ENCODE peak calls at places on chromosomes 3 and 15, in seven cellular contexts. Q, H, O, C, D, B and Z are unnamed samples. For H3K4me1, the result is how much of the 10 kb centered on the place peaks cover.

GRCh38 chr15:77022646-77023575 is 28.0 kb downstream of the PSTPIP1 start:
- DNase-seq in C (no peak), D (no peak), O (no peak), B (peak), Q (no peak), H (no peak), Z (no peak)

GRCh38 chr3:52012699-52013098 is 17.0 kb upstream of the RPL29 start:
- DNase-seq in B (no peak), O (no peak), Q (no peak), D (no peak), C (no peak), H (no peak), Z (no peak)

GRCh38 chr3:156604064-156604641 is 49.2 kb upstream of the SSR3 start:
- DNase-seq in C (no peak), D (no peak), Q (no peak), O (no peak), H (no peak), B (no peak), Z (no peak)

GRCh38 chr3:170322501-170323328 is 34.8 kb upstream of the SKIL start:
- DNase-seq in H (no peak), C (no peak), O (no peak), D (no peak), B (no peak), Q (no peak), Z (no peak)

GRCh38 chr3:67018789-67019525 is 20.9 kb downstream of the KBTBD8 start:
- DNase-seq in D (no peak), Q (no peak), C (no peak), O (no peak), B (no peak), H (no peak), Z (no peak)

GRCh38 chr3:46677096-46677702 is 16.3 kb downstream of the ALS2CL start:
- DNase-seq in O (no peak), D (no peak), Q (no peak), H (peak), B (no peak), C (no peak), Z (peak)

GRCh38 chr15:70617076-70617910 is 146.1 kb downstream of the UACA start:
- DNase-seq in B (peak), O (peak), D (peak), C (no peak), Q (no peak), H (no peak), Z (no peak)

GRCh38 chr3:5426094-5426883 is 238.8 kb downstream of the EDEM1 start:
- DNase-seq in O (peak), B (peak), C (peak), H (peak), Q (peak), D (peak), Z (peak)

GRCh38 chr3:119825820-119826219 is 43.9 kb downstream of the NR1I2 start:
- DNase-seq in C (no peak), O (peak), Q (no peak), B (no peak), H (no peak), D (peak), Z (no peak)

GRCh38 chr3:58003093-58003492 is 5.1 kb upstream of the FLNB start:
- DNase-seq in Q (no peak), B (no peak), C (no peak), D (no peak), H (no peak), O (no peak), Z (no peak)

GRCh38 chr3:40971191-40972168 is 227.8 kb upstream of the CTNNB1 start:
- DNase-seq in C (peak), B (peak), D (peak), H (peak), Q (no peak), O (peak), Z (peak)

GRCh38 chr3:8709801-8710524 is 23.6 kb upstream of the CAV3 start:
- DNase-seq in D (no peak), C (no peak), O (peak), H (no peak), Q (no peak), B (no peak), Z (no peak)

GRCh38 chr15:58438956-58439355 is 7.2 kb downstream of the LIPC start:
- DNase-seq in Q (peak), C (peak), H (peak), O (peak), B (no peak), D (peak), Z (peak)

GRCh38 chr15:26433818-26434217 is 339.0 kb downstream of the GABRB3 start:
- DNase-seq in D (no peak), B (no peak), H (no peak), C (no peak), Q (no peak), O (no peak), Z (peak)

GRCh38 chr15:26438718-26439117 is 334.1 kb downstream of the GABRB3 start:
- DNase-seq in B (no peak), H (no peak), C (no peak), D (no peak), Q (no peak), O (no peak), Z (no peak)

GRCh38 chr15:26438316-26438715 is 334.6 kb downstream of the GABRB3 start:
- DNase-seq in H (no peak), Q (peak), B (no peak), O (no peak), D (no peak), C (no peak), Z (no peak)

GRCh38 chr15:26433060-26433459 is 339.8 kb downstream of the GABRB3 start:
- DNase-seq in B (no peak), Q (no peak), D (no peak), C (no peak), O (no peak), H (no peak), Z (no peak)
- H3K4me1 ChIP-seq in B (under half), Q (under half), D (under half), C (under half), O (under half), H (under half), Z (under half)

DNA sequence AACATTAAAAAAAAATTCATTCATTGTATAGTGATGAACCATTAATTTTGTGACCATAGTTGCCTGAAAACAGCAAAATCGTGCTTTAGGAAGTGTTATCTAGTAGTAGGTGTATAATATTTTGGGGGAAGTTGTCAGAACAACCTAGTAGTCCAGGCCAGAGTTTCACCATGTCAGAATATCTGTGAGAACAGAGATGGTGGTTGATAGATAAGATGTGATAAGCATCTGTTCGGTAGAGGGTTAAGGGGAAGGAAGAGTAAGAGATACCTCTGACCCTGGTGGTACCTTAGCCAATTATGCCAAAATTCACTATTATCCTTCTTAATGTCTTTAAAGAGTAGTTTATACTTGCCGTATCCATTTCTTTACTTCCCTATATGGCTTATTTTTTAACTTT is 113.8 kb downstream of the MITF start:
- DNase-seq in Q (no peak), H (no peak), C (no peak), O (no peak), D (no peak), B (no peak), Z (no peak)
- H3K4me1 ChIP-seq in Q (under half), H (under half), C (under half), O (under half), D (under half), B (under half), Z (under half)

GRCh38 chr3:123085293-123085949 is 18.6 kb downstream of the PDIA5 start:
- DNase-seq in C (no peak), H (no peak), Q (no peak), D (peak), O (peak), B (peak), Z (no peak)

GRCh38 chr3:123084192-123084591 is 17.4 kb downstream of the PDIA5 start:
- DNase-seq in C (no peak), O (peak), D (no peak), B (no peak), Q (no peak), H (no peak), Z (peak)

GRCh38 chr3:123086110-123086642 is 19.4 kb downstream of the PDIA5 start:
- DNase-seq in D (no peak), B (no peak), H (peak), Q (no peak), O (no peak), C (no peak), Z (no peak)

GRCh38 chr3:123083446-123084124 is 16.8 kb downstream of the PDIA5 start:
- DNase-seq in D (no peak), H (no peak), B (no peak), Q (no peak), O (no peak), C (no peak), Z (no peak)

DNA sequence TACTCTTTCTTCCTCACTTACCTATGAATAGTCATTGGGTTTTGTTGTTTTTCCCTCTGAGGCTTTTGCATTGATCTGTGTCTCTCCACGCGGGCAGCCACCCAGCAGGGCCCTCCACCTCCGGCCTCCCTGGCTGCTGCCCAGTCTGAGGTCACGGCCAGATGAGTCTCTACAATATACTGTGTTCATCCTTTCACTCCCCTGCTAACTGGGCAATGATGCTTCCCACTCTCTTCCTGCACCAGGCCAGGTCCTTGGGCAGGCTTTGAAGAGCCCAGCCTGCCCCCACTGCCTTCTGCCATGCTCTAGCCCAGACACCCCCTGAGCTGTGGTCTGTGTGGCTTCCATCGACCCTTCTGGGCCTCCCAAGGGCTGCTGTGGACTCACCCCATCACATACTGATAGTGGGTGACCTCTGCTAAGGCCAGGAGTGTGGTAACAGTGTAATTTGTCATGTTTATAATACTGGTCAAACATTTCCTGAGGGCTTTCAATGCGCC is 18.0 kb downstream of the PDIA5 start:
- DNase-seq in H (peak), C (no peak), D (no peak), O (peak), B (peak), Q (no peak), Z (no peak)
- H3K4me1 ChIP-seq in H (under half), C (under half), D (half or more), O (half or more), B (half or more), Q (half or more), Z (half or more)

DNA sequence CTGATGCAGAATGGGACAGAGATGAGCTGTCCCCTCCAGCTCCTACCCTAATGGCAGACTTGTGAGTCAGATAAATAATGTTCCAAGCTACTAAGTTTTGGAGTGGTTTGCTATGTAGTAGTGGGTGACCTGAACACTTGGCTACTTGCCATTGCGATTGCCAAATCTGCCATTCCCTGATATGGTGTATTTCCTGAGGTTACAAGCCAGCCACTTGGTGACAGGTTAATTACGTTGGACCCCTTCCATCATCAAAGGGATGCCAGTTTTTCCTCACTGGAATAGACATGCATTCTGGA is 33.6 kb downstream of the MORF4L1 start:
- DNase-seq in C (no peak), H (peak), O (peak), Q (no peak), D (no peak), B (peak), Z (no peak)
- H3K4me1 ChIP-seq in C (under half), H (under half), O (under half), Q (under half), D (under half), B (under half), Z (under half)

GRCh38 chr3:113148814-113149213 is 62.5 kb upstream of the BOC start:
- DNase-seq in C (no peak), H (no peak), Q (no peak), D (no peak), B (no peak), O (no peak), Z (no peak)

GRCh38 chr3:113151475-113152031 is 59.8 kb upstream of the BOC start:
- DNase-seq in Q (no peak), B (no peak), O (no peak), D (peak), H (no peak), C (no peak), Z (no peak)

GRCh38 chr3:113150253-113150652 is 61.1 kb upstream of the BOC start:
- DNase-seq in H (no peak), B (no peak), Q (no peak), C (no peak), O (no peak), D (no peak), Z (no peak)

GRCh38 chr3:113147608-113148306 is 63.6 kb upstream of the BOC start:
- DNase-seq in D (peak), O (no peak), Q (no peak), H (no peak), C (no peak), B (no peak), Z (peak)

DNA sequence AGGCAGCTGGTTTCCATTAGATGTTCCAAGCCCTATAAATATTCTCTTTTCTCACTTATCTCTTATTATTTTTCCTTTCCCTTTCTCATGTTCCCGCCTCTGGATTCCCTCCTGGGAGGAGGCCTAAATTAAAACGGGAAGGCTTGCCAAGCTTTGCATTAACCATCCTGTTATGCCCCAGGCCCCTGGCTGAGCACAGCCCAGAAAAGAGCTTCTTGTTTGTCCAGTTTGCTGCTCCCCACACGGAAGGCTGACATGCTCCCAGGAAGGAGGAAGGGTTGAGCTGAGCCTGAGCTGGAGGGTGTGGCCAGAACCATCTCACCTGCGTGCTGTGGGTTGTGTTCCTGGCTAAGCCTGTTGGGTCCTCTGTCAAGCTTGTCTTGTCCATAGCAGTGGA is 63.1 kb upstream of the BOC start:
- DNase-seq in Q (no peak), H (no peak), D (peak), O (no peak), B (no peak), C (no peak), Z (no peak)
- H3K4me1 ChIP-seq in Q (under half), H (under half), D (under half), O (under half), B (under half), C (under half), Z (under half)